ENCODE peak calls at places on chromosomes 5 and 9, in six cellular contexts. D, Y, A, E, F and Z are unnamed samples.

GRCh38 chr5:115186794-115187193 is 17.1 kb upstream of the TRIM36 start:
- DNase-seq in D (no peak), Y (no peak), A (no peak), E (no peak), F (no peak), Z (no peak)

GRCh38 chr5:159106569-159107282 is 7.0 kb upstream of the EBF1 start:
- DNase-seq in D (peak; percentile 71), Y (no peak), A (peak; percentile 74), E (peak; percentile 87), F (peak; percentile 14), Z (peak; percentile 75)

GRCh38 chr9:124110307-124110915 is 98.8 kb downstream of the LHX2 start:
- DNase-seq in D (peak; percentile 52), Y (no peak), A (no peak), E (peak; percentile 64), F (no peak), Z (peak; percentile 77)

GRCh38 chr9:77587036-77587435 is 61.1 kb downstream of the GNA14 start:
- DNase-seq in D (no peak), Y (no peak), A (no peak), E (no peak), F (no peak), Z (no peak)

GRCh38 chr9:126893079-126893478 is 21.5 kb upstream of the RALGPS1 start:
- DNase-seq in D (no peak), Y (no peak), A (no peak), E (no peak), F (no peak), Z (no peak)

GRCh38 chr9:113898596-113898995 is 22.5 kb downstream of the ZNF618 start:
- DNase-seq in D (no peak), Y (no peak), A (no peak), E (no peak), F (no peak), Z (no peak)

GRCh38 chr5:144292029-144292428 is 121.4 kb downstream of the KCTD16 start:
- DNase-seq in D (no peak), Y (no peak), A (no peak), E (no peak), F (no peak), Z (no peak)

GRCh38 chr5:83559141-83559785 is 87.7 kb downstream of the VCAN start:
- DNase-seq in D (no peak), Y (no peak), A (no peak), E (no peak), F (no peak), Z (no peak)

GRCh38 chr9:14205463-14205862 is 108.5 kb downstream of the NFIB start:
- DNase-seq in D (no peak), Y (no peak), A (no peak), E (no peak), F (no peak), Z (peak; percentile 91)

GRCh38 chr5:77851229-77852067 is 75.3 kb upstream of the TBCA start:
- DNase-seq in D (no peak), Y (peak; percentile 67), A (peak; percentile 51), E (peak; percentile 44), F (no peak), Z (peak; percentile 22)

GRCh38 chr9:135563858-135564257 is 2.3 kb downstream of the PAEP start:
- DNase-seq in D (no peak), Y (peak; percentile 44), A (no peak), E (no peak), F (no peak), Z (no peak)

GRCh38 chr9:136203406-136204085 is 1.4 kb downstream of the LHX3 start:
- DNase-seq in D (no peak), Y (no peak), A (no peak), E (no peak), F (no peak), Z (no peak)

GRCh38 chr9:84386753-84387152 is 46.2 kb upstream of the SLC28A3 start:
- DNase-seq in D (no peak), Y (no peak), A (no peak), E (no peak), F (no peak), Z (no peak)

GRCh38 chr5:112757468-112758208 is 20.0 kb downstream of the APC start:
- DNase-seq in D (no peak), Y (no peak), A (peak; percentile 13), E (no peak), F (no peak), Z (peak; percentile 83)

GRCh38 chr5:16135506-16135905 is 44.1 kb downstream of the MARCHF11 start:
- DNase-seq in D (no peak), Y (no peak), A (no peak), E (no peak), F (no peak), Z (no peak)

GRCh38 chr9:908806-909205 is 67.3 kb downstream of the DMRT1 start:
- DNase-seq in D (no peak), Y (no peak), A (no peak), E (no peak), F (no peak), Z (no peak)

GRCh38 chr5:108642170-108642906 is 105.4 kb upstream of the FER start:
- DNase-seq in D (peak; percentile 51), Y (no peak), A (peak; percentile 43), E (no peak), F (peak; percentile 31), Z (peak; percentile 85)

GRCh38 chr9:92332577-92333287 is 7.0 kb downstream of the CENPP start:
- DNase-seq in D (no peak), Y (no peak), A (no peak), E (no peak), F (no peak), Z (peak; percentile 33)

GRCh38 chr5:7801898-7802614 is 48.9 kb downstream of the CFAP90 start:
- DNase-seq in D (no peak), Y (no peak), A (no peak), E (no peak), F (no peak), Z (no peak)

GRCh38 chr9:126565336-126566128 is 48.2 kb upstream of the LMX1B start:
- DNase-seq in D (no peak), Y (no peak), A (no peak), E (no peak), F (no peak), Z (no peak)

GRCh38 chr9:13364271-13364670 is 84.8 kb upstream of the MPDZ start:
- DNase-seq in D (no peak), Y (no peak), A (no peak), E (no peak), F (no peak), Z (peak; percentile 59)

GRCh38 chr9:21078702-21079101 is 960 bp upstream of the IFNB1 start:
- DNase-seq in D (no peak), Y (no peak), A (no peak), E (no peak), F (no peak), Z (no peak)

GRCh38 chr5:39801306-39801705 is 376.5 kb upstream of the DAB2 start:
- DNase-seq in D (no peak), Y (no peak), A (no peak), E (no peak), F (no peak), Z (peak; percentile 6)

GRCh38 chr9:36154213-36154952 is 14.8 kb upstream of the CCIN start:
- DNase-seq in D (peak; percentile 52), Y (no peak), A (no peak), E (peak; percentile 55), F (no peak), Z (peak; percentile 92)

GRCh38 chr5:154801083-154801482 is 45.9 kb downstream of the LARP1 start:
- DNase-seq in D (no peak), Y (no peak), A (no peak), E (no peak), F (no peak), Z (peak; percentile 49)

GRCh38 chr5:160209917-160210316 is 19.4 kb upstream of the FABP6 start:
- DNase-seq in D (no peak), Y (no peak), A (no peak), E (no peak), F (no peak), Z (no peak)

GRCh38 chr5:54905942-54906537 is 79.4 kb downstream of the ESM1 start:
- DNase-seq in D (peak; percentile 50), Y (no peak), A (no peak), E (peak; percentile 41), F (peak; percentile 46), Z (peak; percentile 87)

DNA sequence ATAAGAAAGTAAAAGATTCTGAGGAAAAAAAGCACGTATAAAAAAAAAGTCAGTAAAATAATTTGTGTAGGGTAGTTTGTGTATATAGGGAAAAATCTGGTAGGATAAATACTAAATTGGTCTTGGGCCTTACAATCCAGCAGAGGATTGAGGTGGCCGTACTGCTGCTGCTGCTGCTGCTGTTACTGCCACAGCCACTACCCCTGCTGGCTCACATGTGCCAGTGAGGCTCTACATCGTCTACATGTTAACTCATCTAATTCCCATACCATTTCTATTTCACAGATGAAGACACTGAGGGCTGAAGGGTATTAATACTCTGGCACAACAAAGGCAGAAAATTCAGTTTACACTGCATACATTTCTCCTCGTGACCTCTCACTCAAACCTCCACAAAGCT is 928.5 kb downstream of the TLE4 start:
- DNase-seq in D (no peak), Y (no peak), A (no peak), E (no peak), F (no peak), Z (no peak)
- TF ChIP-seq CTCF in D (no peak), Y (no peak), A (no peak), E (no peak), F (no peak), Z (no peak)

DNA sequence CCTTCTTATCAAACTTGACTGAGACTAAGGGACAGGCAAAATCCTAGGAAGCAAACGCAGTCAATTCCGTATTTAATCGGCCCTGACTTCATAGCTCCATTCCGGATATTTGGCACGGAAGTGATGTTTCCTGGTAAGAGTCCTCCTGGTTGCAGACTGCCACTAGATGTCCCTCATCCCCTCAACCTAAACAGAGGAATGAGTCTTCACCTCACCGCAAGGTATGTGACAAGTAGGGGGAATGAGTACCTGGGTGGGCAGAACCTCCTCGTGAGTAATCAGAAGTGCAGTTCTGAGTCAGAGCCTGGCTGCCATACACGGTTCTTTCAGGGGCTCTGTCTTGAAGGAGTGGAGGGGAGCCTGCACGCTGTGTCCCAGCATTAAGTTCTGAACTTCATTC is 173.6 kb downstream of the MUSK start:
- DNase-seq in D (no peak), Y (no peak), A (no peak), E (no peak), F (no peak), Z (no peak)
- TF ChIP-seq CTCF in D (no peak), Y (peak; percentile 18), A (no peak), E (no peak), F (no peak), Z (no peak)

GRCh38 chr5:66757219-66757833 is 161.1 kb downstream of the MAST4 start:
- DNase-seq in D (peak; percentile 49), Y (no peak), A (no peak), E (no peak), F (no peak), Z (peak; percentile 89)
- TF ChIP-seq CTCF in D (peak; percentile 20), Y (peak; percentile 89), A (peak; percentile 40), E (peak; percentile 69), F (peak; percentile 37), Z (peak; percentile 55)

DNA sequence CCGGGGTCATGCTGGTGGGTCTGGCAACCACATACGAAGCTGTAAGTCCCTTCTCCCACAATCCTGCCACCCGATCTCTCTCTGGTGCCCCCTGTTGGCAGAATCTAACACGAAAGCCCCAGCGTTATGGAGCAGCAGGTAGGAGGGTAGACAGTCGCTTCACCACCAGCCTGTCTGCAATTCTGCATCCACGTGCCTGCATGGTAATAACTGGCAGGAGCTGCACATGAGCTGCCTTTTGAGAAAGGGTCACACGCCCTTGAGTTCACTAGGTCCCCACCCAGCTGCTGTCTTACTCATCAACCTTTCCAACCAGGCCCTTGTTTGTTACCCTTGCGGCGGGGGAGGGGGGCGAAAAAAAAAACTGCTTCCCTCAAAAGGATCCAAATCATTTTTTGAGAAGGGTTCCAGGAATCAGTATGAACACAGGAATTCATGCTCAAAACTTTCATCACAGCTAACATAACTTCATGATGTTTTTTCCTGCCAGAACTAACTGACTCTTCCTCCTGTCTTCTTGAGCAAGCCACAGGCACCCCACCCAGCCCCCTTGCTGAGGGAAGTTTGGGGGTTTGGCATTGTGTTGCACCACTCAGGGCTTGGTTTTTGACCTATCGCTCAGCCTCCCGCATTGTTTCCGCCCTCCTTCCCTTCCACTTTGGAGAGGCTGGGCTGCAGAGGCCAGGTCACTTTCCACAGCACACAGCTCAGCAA is 19.6 kb upstream of the TMEM252 start:
- DNase-seq in D (peak; percentile 55), Y (no peak), A (peak; percentile 28), E (peak; percentile 19), F (no peak), Z (peak; percentile 29)
- TF ChIP-seq CTCF in D (no peak), Y (no peak), A (peak; percentile 74), E (no peak), F (peak; percentile 26), Z (peak; percentile 30)